ENCODE peak calls at places on chromosomes 7 and 10, in nine cellular contexts. W is psoas muscle; T is NCI-H748 treated with DMSO at 0.1 percent for 48 hours; R is cardiac fibroblast; D is hippocampal formation; I is PC-9; B is activated CD4-positive, alpha-beta T cell treated with anti-CD3 and anti-CD28 coated beads, Interleukin-2, amount 50 U/mL, for 48 hours; K is progenitor cell of endocrine pancreas; V is neural crest cell. F is an unnamed sample.

GRCh38 chr7:33109758-33110238 is 594 bp upstream of the RP9 start:
- DNase-seq in I (no peak), D (no peak), V (no peak), W (no peak), T (peak), K (no peak), B (no peak), R (no peak), F (no peak)

GRCh38 chr7:7731732-7732131 is 13.3 kb upstream of the RPA3 start:
- DNase-seq in B (no peak), I (no peak), D (no peak), V (no peak), K (no peak), R (no peak), W (no peak), T (no peak), F (no peak)

GRCh38 chr10:122441961-122442360 is 12.5 kb upstream of the ARMS2 start:
- DNase-seq in T (no peak), R (peak), W (no peak), B (no peak), K (no peak), I (peak), D (no peak), V (peak), F (no peak)

GRCh38 chr10:92832998-92833642 is 15.2 kb upstream of the EXOC6 start:
- DNase-seq in I (no peak), K (no peak), B (no peak), D (no peak), V (no peak), R (no peak), T (no peak), W (no peak), F (no peak)

GRCh38 chr7:18040196-18040595 is 12.6 kb upstream of the PRPS1L1 start:
- DNase-seq in W (no peak), I (no peak), T (no peak), R (peak), D (no peak), B (no peak), V (no peak), K (no peak), F (no peak)

GRCh38 chr10:50600286-50600685 is 23.5 kb downstream of the SGMS1 start:
- DNase-seq in R (no peak), B (no peak), I (peak), W (no peak), K (no peak), D (no peak), V (no peak), T (peak), F (no peak)

GRCh38 chr10:35042783-35043182 is 47.4 kb downstream of the CUL2 start:
- DNase-seq in R (no peak), T (peak), B (no peak), D (no peak), I (no peak), W (no peak), V (no peak), K (no peak), F (no peak)

GRCh38 chr7:155212301-155213015 is 85.2 kb upstream of the INSIG1 start:
- DNase-seq in V (no peak), R (no peak), K (no peak), T (no peak), B (no peak), D (no peak), I (no peak), W (no peak), F (no peak)

GRCh38 chr7:74059681-74060588 is 23.7 kb upstream of the LIMK1 start:
- DNase-seq in K (no peak), V (no peak), T (no peak), I (peak), W (peak), D (no peak), R (no peak), B (no peak), F (no peak)

GRCh38 chr7:72446566-72447462 is 34.7 kb upstream of the CALN1 start:
- DNase-seq in V (no peak), D (no peak), R (no peak), W (no peak), T (no peak), K (no peak), B (no peak), I (no peak), F (no peak)